ENCODE peak calls at places on chromosomes 7 and 10, in four cellular contexts. T, F, D and M are unnamed samples.

GRCh38 chr10:124072106-124072505 is 21.3 kb downstream of the CHST15 start:
- DNase-seq in T (no peak), F (no peak), D (no peak), M (peak)

GRCh38 chr7:5396999-5397656 is 26.5 kb downstream of the TNRC18 start:
- DNase-seq in T (no peak), F (peak), D (no peak), M (peak)

GRCh38 chr7:65250697-65251395 is 122.8 kb upstream of the ZNF92 start:
- DNase-seq in T (peak), F (peak), D (no peak), M (no peak)

GRCh38 chr7:150799741-150800575 is at the start of gene TMEM176B:
- DNase-seq in T (no peak), F (peak), D (peak), M (no peak)

GRCh38 chr10:61643316-61643751 is 19.4 kb upstream of the CABCOCO1 start:
- DNase-seq in T (no peak), F (no peak), D (no peak), M (no peak)

GRCh38 chr10:69317175-69318086 is 39.1 kb downstream of the HK1 start:
- DNase-seq in T (peak), F (peak), D (peak), M (no peak)

GRCh38 chr10:11170993-11171416 is 153.3 kb downstream of the CELF2 start:
- DNase-seq in T (no peak), F (no peak), D (no peak), M (no peak)

GRCh38 chr7:81603-82342 is 110.6 kb upstream of the FAM20C start:
- DNase-seq in T (no peak), F (no peak), D (no peak), M (no peak)

GRCh38 chr10:114970515-114970914 is 32.5 kb downstream of the TRUB1 start:
- DNase-seq in T (peak), F (no peak), D (peak), M (peak)

GRCh38 chr10:121481222-121481621 is 117.0 kb downstream of the FGFR2 start:
- DNase-seq in T (no peak), F (no peak), D (no peak), M (no peak)

GRCh38 chr7:90720970-90721768 is 125.0 kb downstream of the CDK14 start:
- DNase-seq in T (no peak), F (peak), D (no peak), M (no peak)

GRCh38 chr7:127189074-127189473 is 63.7 kb downstream of the GRM8 start:
- DNase-seq in T (no peak), F (no peak), D (no peak), M (no peak)

GRCh38 chr10:2968401-2968800 is 98.9 kb upstream of the PFKP start:
- DNase-seq in T (no peak), F (no peak), D (no peak), M (no peak)

GRCh38 chr7:110090113-110090820 is 1000.7 kb upstream of the LRRN3 start:
- DNase-seq in T (no peak), F (no peak), D (no peak), M (peak)

GRCh38 chr10:78062296-78062695 is 28.6 kb downstream of the RPS24 start:
- DNase-seq in T (no peak), F (no peak), D (no peak), M (peak)

GRCh38 chr7:73358590-73359275 is 30.8 kb downstream of the FKBP6 start:
- DNase-seq in T (no peak), F (no peak), D (no peak), M (no peak)

GRCh38 chr10:79244841-79245504 is 102.3 kb upstream of the PPIF start:
- DNase-seq in T (no peak), F (no peak), D (no peak), M (no peak)

GRCh38 chr7:54831644-54832095 is 72.7 kb upstream of the SEC61G start:
- DNase-seq in T (no peak), F (no peak), D (no peak), M (no peak)

GRCh38 chr10:2005546-2005945 is 268.2 kb upstream of the ADARB2 start:
- DNase-seq in T (no peak), F (no peak), D (no peak), M (no peak)

GRCh38 chr7:3537210-3537875 is 236.3 kb downstream of the SDK1 start:
- DNase-seq in T (no peak), F (no peak), D (no peak), M (no peak)

GRCh38 chr7:148825338-148825737 is 58.8 kb downstream of the EZH2 start:
- DNase-seq in T (no peak), F (no peak), D (no peak), M (no peak)

GRCh38 chr7:148330822-148331221 is 259.7 kb upstream of the C7orf33 start:
- DNase-seq in T (no peak), F (no peak), D (no peak), M (no peak)

GRCh38 chr10:124917168-124917938 is 24.6 kb upstream of the ZRANB1 start:
- DNase-seq in T (peak), F (peak), D (peak), M (peak)

GRCh38 chr10:11685787-11686218 is 56.4 kb upstream of the ECHDC3 start:
- DNase-seq in T (no peak), F (peak), D (no peak), M (peak)

GRCh38 chr7:74254858-74255379 is 720 bp upstream of the RFC2 start:
- DNase-seq in T (no peak), F (no peak), D (no peak), M (no peak)

GRCh38 chr10:90125406-90125805 is 424.0 kb downstream of the KIF20B start:
- DNase-seq in T (no peak), F (no peak), D (no peak), M (no peak)

DNA sequence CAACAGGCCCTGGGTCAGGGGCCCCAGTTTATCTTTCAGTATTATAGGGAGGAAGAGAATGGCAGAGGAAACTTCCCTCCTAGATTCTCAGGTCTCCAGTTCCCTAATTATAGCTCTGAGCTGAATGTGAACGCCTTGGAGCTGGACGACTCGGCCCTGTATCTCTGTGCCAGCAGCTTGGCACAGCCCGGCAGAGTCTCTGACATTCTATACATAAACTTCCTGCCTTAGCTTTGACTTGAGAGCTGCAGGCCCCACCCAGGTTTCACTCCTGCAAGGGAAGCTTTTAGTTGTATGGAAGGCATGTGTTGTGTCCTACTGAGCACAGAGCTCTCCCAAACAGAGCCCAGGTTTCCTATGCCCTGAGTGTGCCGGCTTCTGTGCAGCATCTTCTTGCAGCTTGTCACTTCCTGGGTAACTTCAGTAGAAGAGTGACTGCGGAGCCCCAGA is 205.6 kb upstream of the PRSS58 start:
- DNase-seq in T (no peak), F (no peak), D (no peak), M (peak)
- H3K9ac ChIP-seq in T (no peak), F (no peak), D (no peak), M (peak)

GRCh38 chr7:99728615-99729014 is 6.4 kb downstream of the CYP3A7 start:
- DNase-seq in T (no peak), F (no peak), D (no peak), M (no peak)

GRCh38 chr7:99731638-99732374 is 3.2 kb downstream of the CYP3A7 start:
- DNase-seq in T (no peak), F (no peak), D (no peak), M (no peak)

GRCh38 chr7:99729501-99730261 is 5.3 kb downstream of the CYP3A7 start:
- DNase-seq in T (no peak), F (no peak), D (no peak), M (no peak)

GRCh38 chr7:99730992-99731391 is 4.0 kb downstream of the CYP3A7 start:
- DNase-seq in T (no peak), F (no peak), D (no peak), M (no peak)

DNA sequence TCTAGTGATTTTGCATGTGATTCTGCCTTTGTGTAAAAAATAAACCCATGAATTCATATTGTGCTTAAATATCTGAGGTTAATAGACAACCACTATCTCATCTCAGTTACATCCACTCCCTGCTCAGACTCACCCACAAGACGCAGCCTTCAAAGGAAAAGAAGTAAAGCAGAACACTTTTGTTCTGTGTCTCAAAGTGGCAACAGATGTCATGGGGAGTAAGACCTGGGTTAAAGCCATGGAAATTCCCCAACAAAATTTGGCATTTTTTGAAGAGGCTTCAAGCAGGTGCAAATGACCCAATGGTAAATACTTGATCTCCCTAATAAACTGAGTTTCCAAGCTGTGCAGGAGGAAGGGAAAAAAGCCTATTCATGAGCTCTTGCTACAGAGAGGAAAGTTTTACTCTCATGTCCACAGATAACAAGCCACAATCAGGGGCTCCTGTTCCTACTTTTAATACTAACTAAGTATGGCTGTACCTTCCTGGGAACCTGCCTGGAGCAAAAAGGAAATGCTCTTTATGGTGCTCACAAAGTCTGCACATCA is 4.7 kb downstream of the CYP3A7 start:
- DNase-seq in T (no peak), F (no peak), D (no peak), M (no peak)
- H3K27ac ChIP-seq in T (no peak), F (no peak), D (no peak), M (no peak)

GRCh38 chr10:63866075-63866746 is 345.0 kb downstream of the REEP3 start:
- DNase-seq in T (peak), F (peak), D (peak), M (peak)
- H3K9ac ChIP-seq in T (no peak), F (no peak), D (no peak), M (no peak)

GRCh38 chr7:16670747-16671344 is 24.9 kb downstream of the BZW2 start:
- DNase-seq in T (no peak), F (no peak), D (no peak), M (no peak)
- H3K27ac ChIP-seq in T (no peak), F (no peak), D (no peak), M (no peak)

GRCh38 chr7:101563198-101563901 is 65.7 kb downstream of the MYL10 start:
- DNase-seq in T (peak), F (no peak), D (no peak), M (no peak)
- H3K9ac ChIP-seq in T (no peak), F (no peak), D (no peak), M (no peak)

GRCh38 chr7:123599766-123600165 is 1.9 kb upstream of the ASB15 start:
- DNase-seq in T (no peak), F (no peak), D (no peak), M (no peak)
- H3K27ac ChIP-seq in T (no peak), F (no peak), D (no peak), M (no peak)